ENCODE peak calls at places on chromosomes 11 and 22, in six cellular contexts. N is cardiac fibroblast, L is M059J, R is Kasumi-1, K is Caco-2, C is iris pigment epithelial cell. D is an unnamed sample.
A peak's percentile ranks its signal among the peaks of the same experiment; 100 is the strongest.

GRCh38 chr22:30885591-30885990 is 83.0 kb downstream of the MORC2 start:
- DNase-seq in R (no peak), C (no peak), N (no peak), L (no peak), K (no peak), D (no peak)

GRCh38 chr11:117644403-117645155 is 152.4 kb downstream of the DSCAML1 start:
- DNase-seq in C (no peak), K (no peak), N (no peak), L (no peak), R (no peak), D (no peak)

GRCh38 chr11:36362902-36363301 is 66.8 kb downstream of the PRR5L start:
- DNase-seq in C (peak; percentile 76), L (peak; percentile 95), K (no peak), N (peak; percentile 58), R (no peak), D (peak; percentile 91)

GRCh38 chr11:47566166-47566546 is 757 bp downstream of the PTPMT1 start:
- DNase-seq in L (peak; percentile 38), N (peak; percentile 18), C (no peak), K (no peak), R (no peak), D (peak; percentile 25)

GRCh38 chr11:36500315-36500721 is 9.8 kb downstream of the TRAF6 start:
- DNase-seq in R (peak; percentile 77), K (no peak), C (peak; percentile 95), L (peak; percentile 96), N (peak; percentile 96), D (peak; percentile 94)

GRCh38 chr11:71979582-71979981 is 19.1 kb upstream of the IL18BP start:
- DNase-seq in N (no peak), C (no peak), R (no peak), L (no peak), K (no peak), D (no peak)

GRCh38 chr11:123945132-123945531 is 1.5 kb upstream of the OR6T1 start:
- DNase-seq in N (no peak), C (no peak), R (no peak), L (no peak), K (no peak), D (no peak)

GRCh38 chr11:116862101-116862637 is 24.7 kb upstream of the APOA1 start:
- DNase-seq in R (no peak), L (no peak), N (no peak), K (no peak), C (no peak), D (no peak)

GRCh38 chr22:21626735-21627469 is 2.9 kb downstream of the YDJC start:
- DNase-seq in C (no peak), L (no peak), N (no peak), R (no peak), K (no peak), D (no peak)

GRCh38 chr22:29581799-29582198 is 886 bp upstream of the NIPSNAP1 start:
- DNase-seq in C (no peak), K (peak; percentile 78), R (no peak), N (no peak), L (no peak), D (no peak)

GRCh38 chr22:49015993-49016908 is 811.4 kb downstream of the BRD1 start:
- DNase-seq in L (no peak), K (no peak), N (no peak), R (no peak), C (no peak), D (no peak)

GRCh38 chr22:16964366-16964765 is 43.7 kb downstream of the GAB4 start:
- DNase-seq in R (no peak), L (no peak), N (no peak), K (no peak), C (no peak), D (no peak)

GRCh38 chr11:117934526-117935307 is 5.5 kb upstream of the TMPRSS13 start:
- DNase-seq in N (no peak), L (no peak), R (no peak), C (no peak), K (peak; percentile 27), D (no peak)

GRCh38 chr11:117824571-117825537 is at the start of gene FXYD2:
- DNase-seq in L (no peak), C (no peak), N (no peak), R (peak; percentile 29), K (peak; percentile 34), D (peak; percentile 79)

GRCh38 chr11:114678125-114679036 is at the start of gene NXPE2:
- DNase-seq in K (no peak), C (peak; percentile 30), L (peak; percentile 81), N (peak; percentile 17), R (no peak), D (peak; percentile 79)

D was measured in mesenchymal stem cell.